ENCODE peak calls at places on chromosomes 7 and 10, in six cellular contexts. Q is mesenchymal stem cell, A is left ventricle myocardium inferior, O is pancreas, P is stomach, M is breast epithelium. C is an unnamed sample.

GRCh38 chr10:52314822-52315552 is 906 bp downstream of the DKK1 start:
- DNase-seq in Q (peak), A (no peak), O (no peak), P (no peak), M (no peak), C (no peak)

GRCh38 chr7:30163231-30163894 is 28.6 kb downstream of the MTURN start:
- DNase-seq in Q (no peak), A (no peak), O (no peak), P (no peak), M (no peak), C (peak)

GRCh38 chr7:121515181-121515580 is 119.1 kb upstream of the FAM3C start:
- DNase-seq in Q (no peak), A (no peak), O (no peak), P (no peak), M (no peak), C (no peak)

GRCh38 chr10:79027147-79028055 is 41.4 kb upstream of the ZMIZ1 start:
- DNase-seq in Q (no peak), A (no peak), O (no peak), P (no peak), M (no peak), C (no peak)

GRCh38 chr7:108456845-108457540 is 757 bp upstream of the NRCAM start:
- DNase-seq in Q (no peak), A (no peak), O (no peak), P (no peak), M (no peak), C (no peak)

GRCh38 chr7:25849361-25850184 is 302.4 kb upstream of the NFE2L3 start:
- DNase-seq in Q (peak), A (no peak), O (no peak), P (no peak), M (no peak), C (peak)

GRCh38 chr10:77692782-77693181 is 55.2 kb upstream of the KCNMA1 start:
- DNase-seq in Q (no peak), A (no peak), O (peak), P (no peak), M (no peak), C (no peak)

GRCh38 chr10:91796332-91797076 is 1.7 kb upstream of the TNKS2 start:
- DNase-seq in Q (peak), A (peak), O (peak), P (peak), M (no peak), C (peak)

GRCh38 chr7:124652237-124652636 is 113.4 kb downstream of the GPR37 start:
- DNase-seq in Q (peak), A (no peak), O (no peak), P (no peak), M (no peak), C (no peak)

GRCh38 chr7:152173372-152174070 is 148.0 kb downstream of the GALNT11 start:
- DNase-seq in Q (no peak), A (no peak), O (no peak), P (no peak), M (no peak), C (no peak)

GRCh38 chr7:117810642-117811512 is 62.4 kb downstream of the CTTNBP2 start:
- DNase-seq in Q (no peak), A (no peak), O (no peak), P (no peak), M (no peak), C (no peak)

GRCh38 chr7:142796501-142797341 is 26.0 kb downstream of the PRSS2 start:
- DNase-seq in Q (no peak), A (no peak), O (no peak), P (no peak), M (no peak), C (no peak)

GRCh38 chr7:20795881-20796280 is 9.2 kb upstream of the SP8 start:
- DNase-seq in Q (no peak), A (no peak), O (no peak), P (no peak), M (no peak), C (no peak)

GRCh38 chr10:124596116-124596785 is 134.6 kb downstream of the LHPP start:
- DNase-seq in Q (no peak), A (peak), O (no peak), P (no peak), M (no peak), C (peak)

GRCh38 chr7:44484482-44485313 is 5.8 kb downstream of the NUDCD3 start:
- DNase-seq in Q (no peak), A (no peak), O (no peak), P (no peak), M (no peak), C (no peak)

GRCh38 chr10:100828744-100829102 is 83.3 kb downstream of the PAX2 start:
- DNase-seq in Q (no peak), A (no peak), O (peak), P (no peak), M (no peak), C (no peak)

GRCh38 chr7:128362670-128363069 is 1.2 kb upstream of the PRRT4 start:
- DNase-seq in Q (peak), A (no peak), O (no peak), P (no peak), M (no peak), C (no peak)

GRCh38 chr10:86506062-86506461 is 15.5 kb downstream of the WAPL start:
- DNase-seq in Q (no peak), A (no peak), O (no peak), P (no peak), M (no peak), C (no peak)
- H3K4me3 ChIP-seq in Q (no peak), A (no peak), O (no peak), P (no peak), M (no peak), C (no peak)

GRCh38 chr7:155381852-155382801 is 75.8 kb upstream of the EN2 start:
- DNase-seq in Q (no peak), A (no peak), O (no peak), P (no peak), M (no peak), C (peak)
- H3K4me3 ChIP-seq in Q (peak), A (peak), O (peak), P (peak), M (peak), C (no peak)

GRCh38 chr7:6221340-6222319 is 50.8 kb downstream of the CYTH3 start:
- DNase-seq in Q (peak), A (no peak), O (no peak), P (no peak), M (no peak), C (no peak)
- H3K4me3 ChIP-seq in Q (no peak), A (no peak), O (no peak), P (no peak), M (no peak), C (no peak)

GRCh38 chr7:69676247-69676646 is 78.0 kb downstream of the AUTS2 start:
- DNase-seq in Q (no peak), A (no peak), O (no peak), P (no peak), M (no peak), C (no peak)

GRCh38 chr7:69678794-69679103 is 80.5 kb downstream of the AUTS2 start:
- DNase-seq in Q (no peak), A (no peak), O (no peak), P (no peak), M (no peak), C (no peak)

GRCh38 chr7:69677905-69678793 is 79.9 kb downstream of the AUTS2 start:
- DNase-seq in Q (no peak), A (no peak), O (no peak), P (no peak), M (peak), C (no peak)

GRCh38 chr7:69674701-69675182 is 76.5 kb downstream of the AUTS2 start:
- DNase-seq in Q (no peak), A (no peak), O (no peak), P (no peak), M (no peak), C (no peak)

GRCh38 chr7:69677054-69677847 is 79.0 kb downstream of the AUTS2 start:
- DNase-seq in Q (no peak), A (no peak), O (no peak), P (no peak), M (no peak), C (no peak)
- H3K4me3 ChIP-seq in Q (peak), A (no peak), O (no peak), P (no peak), M (no peak), C (no peak)

GRCh38 chr7:99324559-99324958 is 1.1 kb upstream of the ARPC1A start:
- DNase-seq in Q (no peak), A (no peak), O (no peak), P (no peak), M (no peak), C (no peak)
- H3K4me3 ChIP-seq in Q (peak), A (peak), O (peak), P (peak), M (peak), C (no peak)

GRCh38 chr10:120180160-120180559 is 276.9 kb upstream of the PLPP4 start:
- DNase-seq in Q (no peak), A (no peak), O (no peak), P (no peak), M (no peak), C (no peak)
- H3K4me3 ChIP-seq in Q (no peak), A (no peak), O (no peak), P (no peak), M (no peak), C (no peak)

GRCh38 chr10:46233101-46233500 is 53.7 kb upstream of the ANTXRL start:
- DNase-seq in Q (no peak), A (no peak), O (no peak), P (peak), M (peak), C (peak)
- H3K4me3 ChIP-seq in Q (no peak), A (no peak), O (no peak), P (no peak), M (no peak), C (no peak)

DNA sequence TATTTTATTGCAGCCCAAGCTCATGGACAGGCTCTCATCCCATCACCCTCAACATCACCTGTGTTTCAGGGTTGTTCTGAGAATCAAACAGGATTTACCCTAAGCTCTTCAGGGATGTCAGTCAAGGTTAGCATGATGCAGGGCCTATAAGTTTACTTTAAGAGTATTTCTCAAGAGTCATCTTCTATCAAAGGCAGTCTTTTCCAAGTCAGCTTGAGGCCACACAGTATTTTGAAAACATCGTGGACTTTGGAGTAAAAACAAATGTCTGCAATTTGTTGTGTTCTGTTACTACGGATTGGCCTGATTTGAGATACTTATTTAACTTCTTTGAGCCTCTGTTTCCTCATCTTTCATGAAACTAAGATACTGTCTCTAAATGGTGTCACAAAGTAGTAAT is 42.0 kb upstream of the NRP1 start:
- DNase-seq in Q (no peak), A (no peak), O (no peak), P (no peak), M (no peak), C (no peak)
- H3K4me3 ChIP-seq in Q (peak), A (no peak), O (no peak), P (no peak), M (no peak), C (no peak)

GRCh38 chr7:148700693-148701092 is 2.0 kb downstream of the CUL1 start:
- DNase-seq in Q (peak), A (no peak), O (no peak), P (no peak), M (no peak), C (no peak)

GRCh38 chr7:148702876-148703670 is 4.4 kb downstream of the CUL1 start:
- DNase-seq in Q (no peak), A (no peak), O (no peak), P (no peak), M (no peak), C (no peak)

GRCh38 chr7:148699024-148699771 is 495 bp downstream of the CUL1 start:
- DNase-seq in Q (peak), A (peak), O (peak), P (peak), M (peak), C (peak)

GRCh38 chr7:148699772-148700629 is 1.3 kb downstream of the CUL1 start:
- DNase-seq in Q (peak), A (no peak), O (no peak), P (no peak), M (no peak), C (no peak)

GRCh38 chr7:148701414-148701813 is 2.7 kb downstream of the CUL1 start:
- DNase-seq in Q (peak), A (no peak), O (no peak), P (no peak), M (no peak), C (no peak)
- H3K4me3 ChIP-seq in Q (peak), A (peak), O (no peak), P (no peak), M (peak), C (no peak)

GRCh38 chr7:41103331-41103730 is 599.6 kb downstream of the INHBA start:
- DNase-seq in Q (peak), A (no peak), O (no peak), P (no peak), M (no peak), C (no peak)

GRCh38 chr7:41108821-41109220 is 594.1 kb downstream of the INHBA start:
- DNase-seq in Q (no peak), A (no peak), O (no peak), P (no peak), M (no peak), C (no peak)

GRCh38 chr7:41107330-41107937 is 595.5 kb downstream of the INHBA start:
- DNase-seq in Q (no peak), A (no peak), O (no peak), P (no peak), M (peak), C (no peak)

GRCh38 chr7:41107938-41108448 is 594.9 kb downstream of the INHBA start:
- DNase-seq in Q (no peak), A (no peak), O (no peak), P (no peak), M (no peak), C (no peak)

GRCh38 chr7:41104621-41105020 is 598.3 kb downstream of the INHBA start:
- DNase-seq in Q (no peak), A (no peak), O (no peak), P (no peak), M (no peak), C (no peak)
- H3K4me3 ChIP-seq in Q (no peak), A (no peak), O (no peak), P (no peak), M (no peak), C (no peak)

C was measured in mucosa of descending colon.